ENCODE peak calls at places on chromosomes 2 and 18, in nine cellular contexts. P is aorta; S is sigmoid colon; B is substantia nigra; H is neural progenitor cell; Z is mammary epithelial cell; X is CD4-positive, alpha-beta T cell; Q is CD8-positive, alpha-beta memory T cell; U is heart right ventricle. D is an unnamed sample.
A peak's percentile ranks its signal among the peaks of the same experiment; 100 is the strongest.

GRCh38 chr2:189157939-189158338 is 21.6 kb downstream of the COL5A2 start:
- DNase-seq in P (no peak), S (no peak), B (no peak), H (no peak), Z (no peak), X (no peak), Q (no peak), U (no peak), D (no peak)

GRCh38 chr2:205585451-205586045 is 96.8 kb upstream of the NRP2 start:
- DNase-seq in P (no peak), S (no peak), B (no peak), H (peak; percentile 9), Z (no peak), X (no peak), Q (no peak), U (no peak), D (no peak)

GRCh38 chr18:48762836-48763713 is 187.7 kb downstream of the SMAD7 start:
- DNase-seq in P (no peak), S (no peak), B (no peak), H (no peak), Z (no peak), X (no peak), Q (no peak), U (no peak), D (no peak)

GRCh38 chr2:160140471-160140870 is 59.6 kb downstream of the ITGB6 start:
- DNase-seq in P (no peak), S (no peak), B (no peak), H (no peak), Z (no peak), X (no peak), Q (no peak), U (no peak), D (no peak)

GRCh38 chr18:3029215-3029972 is 16.4 kb upstream of the LPIN2 start:
- DNase-seq in P (no peak), S (no peak), B (no peak), H (no peak), Z (no peak), X (no peak), Q (no peak), U (no peak), D (no peak)

GRCh38 chr2:239993291-239993690 is 31.9 kb downstream of the NDUFA10 start:
- DNase-seq in P (no peak), S (no peak), B (no peak), H (no peak), Z (no peak), X (no peak), Q (no peak), U (no peak), D (no peak)

GRCh38 chr2:120323214-120323613 is 22.7 kb upstream of the INHBB start:
- DNase-seq in P (peak; percentile 86), S (peak; percentile 78), B (no peak), H (no peak), Z (no peak), X (no peak), Q (no peak), U (peak; percentile 45), D (no peak)

GRCh38 chr2:166184789-166185188 is 57.0 kb upstream of the SCN1A start:
- DNase-seq in P (no peak), S (no peak), B (no peak), H (no peak), Z (peak; percentile 93), X (no peak), Q (no peak), U (no peak), D (peak; percentile 51)

GRCh38 chr2:73776381-73776780 is 3.5 kb downstream of the DUSP11 start:
- DNase-seq in P (no peak), S (no peak), B (no peak), H (no peak), Z (no peak), X (no peak), Q (no peak), U (no peak), D (no peak)

GRCh38 chr18:824179-824578 is 12.1 kb upstream of the YES1 start:
- DNase-seq in P (no peak), S (no peak), B (no peak), H (no peak), Z (peak; percentile 19), X (no peak), Q (no peak), U (no peak), D (no peak)

GRCh38 chr18:70221156-70221910 is 15.8 kb upstream of the RTTN start:
- DNase-seq in P (no peak), S (no peak), B (no peak), H (peak; percentile 82), Z (no peak), X (no peak), Q (no peak), U (no peak), D (no peak)

GRCh38 chr2:196088209-196088608 is 19.6 kb upstream of the DNAH7 start:
- DNase-seq in P (no peak), S (no peak), B (no peak), H (no peak), Z (peak; percentile 39), X (no peak), Q (no peak), U (no peak), D (no peak)

GRCh38 chr2:205474746-205475145 is 207.6 kb upstream of the NRP2 start:
- DNase-seq in P (no peak), S (no peak), B (no peak), H (no peak), Z (no peak), X (no peak), Q (no peak), U (no peak), D (no peak)

GRCh38 chr2:223459328-223459939 is 142.7 kb downstream of the SCG2 start:
- DNase-seq in P (no peak), S (no peak), B (no peak), H (peak; percentile 36), Z (peak; percentile 12), X (no peak), Q (no peak), U (no peak), D (no peak)

GRCh38 chr2:52976132-52976949 is 791.3 kb upstream of the CHAC2 start:
- DNase-seq in P (no peak), S (no peak), B (no peak), H (peak; percentile 65), Z (peak; percentile 40), X (no peak), Q (no peak), U (no peak), D (no peak)

GRCh38 chr2:48170281-48170680 is 264.0 kb upstream of the FBXO11 start:
- DNase-seq in P (no peak), S (no peak), B (no peak), H (no peak), Z (peak; percentile 16), X (no peak), Q (no peak), U (no peak), D (no peak)

GRCh38 chr2:159206736-159207380 is 79.6 kb downstream of the WDSUB1 start:
- DNase-seq in P (no peak), S (no peak), B (no peak), H (no peak), Z (no peak), X (no peak), Q (no peak), U (no peak), D (no peak)

GRCh38 chr2:42927334-42928160 is 135.2 kb upstream of the HAAO start:
- DNase-seq in P (peak; percentile 74), S (no peak), B (no peak), H (peak; percentile 18), Z (no peak), X (no peak), Q (no peak), U (peak; percentile 84), D (no peak)

GRCh38 chr2:163465440-163465839 is 270.4 kb downstream of the FIGN start:
- DNase-seq in P (no peak), S (no peak), B (no peak), H (no peak), Z (no peak), X (no peak), Q (no peak), U (no peak), D (no peak)

DNA sequence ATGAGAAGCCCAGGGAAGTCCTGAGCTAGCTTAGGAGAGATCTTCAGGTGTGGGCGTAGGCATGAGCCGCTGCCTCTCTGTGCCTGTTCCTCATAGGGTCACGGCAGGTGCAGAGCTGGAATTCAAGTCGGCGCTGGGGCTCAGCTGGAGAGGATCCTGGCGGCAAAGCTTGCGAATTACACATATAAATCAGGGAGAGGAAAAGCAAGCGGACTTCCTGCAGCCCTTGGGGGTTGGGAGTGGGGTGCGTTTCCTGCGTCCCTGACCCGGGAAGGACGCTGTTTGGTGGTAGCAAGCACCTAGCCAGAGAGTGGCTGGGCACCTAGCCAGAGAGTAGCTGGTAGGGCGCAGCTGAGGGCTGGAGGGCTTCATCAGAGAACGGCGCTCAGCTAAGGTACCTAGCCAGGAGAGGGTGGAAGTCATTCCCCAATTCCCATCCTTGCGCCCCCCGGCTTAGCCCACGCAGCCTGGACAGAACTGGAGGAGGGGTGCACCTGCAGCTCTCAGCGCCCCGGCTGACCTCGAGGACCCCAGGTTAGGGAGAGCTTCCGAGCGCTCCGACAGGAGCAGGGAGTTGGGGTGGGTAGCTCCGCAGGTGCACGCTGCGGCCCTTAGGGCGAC is 459 bp upstream of the EFR3B start:
- DNase-seq in P (peak; percentile 82), S (peak; percentile 80), B (no peak), H (peak; percentile 88), Z (peak; percentile 27), X (peak; percentile 20), Q (peak; percentile 3), U (peak; percentile 59), D (peak; percentile 63)
- H3K27ac ChIP-seq in P (peak overlapping the region; percentile 13), S (peak overlapping the region; percentile 47), B (peak overlapping the region; percentile 74), H (no peak overlapping the region), Z (no peak overlapping the region), X (no peak overlapping the region), Q (no peak overlapping the region), U (peak overlapping the region; percentile 68), D (no peak overlapping the region)

GRCh38 chr2:85394976-85395375 is 15.2 kb downstream of the CAPG start:
- DNase-seq in P (peak; percentile 32), S (no peak), B (no peak), H (no peak), Z (no peak), X (no peak), Q (no peak), U (no peak), D (peak; percentile 23)
- H3K27ac ChIP-seq in P (no peak overlapping the region), S (no peak overlapping the region), B (peak overlapping the region; percentile 78), H (no peak overlapping the region), Z (no peak overlapping the region), X (no peak overlapping the region), Q (no peak overlapping the region), U (no peak overlapping the region), D (no peak overlapping the region)

GRCh38 chr2:65681503-65681902 is 249.1 kb upstream of the SPRED2 start:
- DNase-seq in P (no peak), S (no peak), B (no peak), H (no peak), Z (no peak), X (no peak), Q (no peak), U (no peak), D (no peak)
- H3K27ac ChIP-seq in P (no peak overlapping the region), S (no peak overlapping the region), B (no peak overlapping the region), H (no peak overlapping the region), Z (no peak overlapping the region), X (no peak overlapping the region), Q (no peak overlapping the region), U (no peak overlapping the region), D (no peak overlapping the region)

DNA sequence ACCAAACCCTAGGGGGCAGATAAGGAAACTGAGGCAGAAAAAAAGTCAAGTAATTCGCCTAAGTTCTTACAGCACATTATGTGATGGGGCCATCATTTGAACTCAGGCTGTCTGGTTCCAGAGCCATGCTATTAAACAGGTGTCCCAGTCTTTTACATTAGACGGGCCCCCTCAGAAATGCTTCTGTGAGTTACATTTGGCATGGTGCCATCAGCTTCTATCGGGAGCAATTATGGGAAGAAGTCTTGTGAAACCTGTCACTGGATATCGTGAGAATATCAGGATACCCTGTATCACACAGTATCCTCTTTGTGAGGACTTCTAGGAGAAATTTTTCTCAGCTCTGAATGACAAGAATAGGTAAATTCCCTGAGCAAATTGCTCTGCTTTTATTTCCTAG is 143.7 kb upstream of the NOSTRIN start:
- DNase-seq in P (no peak), S (no peak), B (no peak), H (no peak), Z (no peak), X (no peak), Q (no peak), U (no peak), D (no peak)
- H3K27ac ChIP-seq in P (no peak overlapping the region), S (no peak overlapping the region), B (no peak overlapping the region), H (no peak overlapping the region), Z (no peak overlapping the region), X (no peak overlapping the region), Q (no peak overlapping the region), U (no peak overlapping the region), D (no peak overlapping the region)